ENCODE peak calls at places on chromosomes 12 and 14, in ten cellular contexts. R is foreskin fibroblast, C is cardiac muscle cell, G is GM20000, N is IMR-90, A is progenitor cell of endocrine pancreas, S is osteocyte, M is Calu3, V is Caco-2, J is GM12864. W is an unnamed sample.

GRCh38 chr12:356276-356988 is 32.7 kb downstream of the KDM5A start:
- DNase-seq in A (no peak), G (no peak), M (no peak), J (no peak), C (no peak), N (peak; percentile 38), V (no peak), S (no peak), R (peak; percentile 18), W (no peak)

GRCh38 chr14:53908416-53908815 is 48.2 kb downstream of the BMP4 start:
- DNase-seq in N (no peak), V (no peak), C (no peak), M (no peak), A (no peak), J (no peak), S (no peak), G (no peak), R (no peak), W (no peak)

GRCh38 chr14:37599527-37600368 is 4.3 kb downstream of the TTC6 start:
- DNase-seq in M (peak; percentile 46), A (no peak), N (no peak), R (no peak), V (no peak), G (peak; percentile 21), S (no peak), C (no peak), J (no peak), W (no peak)

GRCh38 chr12:94074970-94075695 is 73.2 kb upstream of the PLXNC1 start:
- DNase-seq in J (no peak), G (peak; percentile 20), R (peak; percentile 90), A (no peak), N (peak; percentile 89), V (peak; percentile 35), C (peak; percentile 64), S (no peak), M (no peak), W (no peak)

GRCh38 chr14:71692496-71692895 is 239.7 kb upstream of the RGS6 start:
- DNase-seq in G (no peak), R (peak; percentile 66), C (no peak), N (peak; percentile 69), J (no peak), M (no peak), S (no peak), A (no peak), V (no peak), W (no peak)

GRCh38 chr14:44309336-44309735 is 197.7 kb downstream of the FSCB start:
- DNase-seq in S (no peak), A (no peak), G (no peak), J (no peak), N (no peak), V (no peak), M (no peak), R (no peak), C (no peak), W (no peak)

GRCh38 chr14:65412881-65413738 is 580 bp downstream of the FUT8 start:
- DNase-seq in M (peak; percentile 16), V (peak; percentile 35), N (peak; percentile 73), A (no peak), S (no peak), G (peak; percentile 80), R (peak; percentile 88), C (peak; percentile 91), J (peak; percentile 30), W (peak; percentile 37)

GRCh38 chr14:95533391-95533821 is 1.4 kb upstream of the GLRX5 start:
- DNase-seq in C (no peak), A (no peak), R (no peak), S (no peak), M (no peak), N (peak; percentile 65), J (no peak), V (no peak), G (no peak), W (no peak)

GRCh38 chr12:56257491-56258067 is 605 bp downstream of the ANKRD52 start:
- DNase-seq in R (peak; percentile 56), G (peak; percentile 47), M (peak; percentile 54), N (peak; percentile 11), S (no peak), J (no peak), C (peak; percentile 72), A (no peak), V (peak; percentile 69), W (peak; percentile 38)

GRCh38 chr12:46374286-46374685 is 1.7 kb upstream of the SLC38A2 start:
- DNase-seq in V (no peak), A (no peak), N (no peak), R (no peak), M (no peak), C (no peak), S (no peak), G (no peak), J (no peak), W (no peak)

GRCh38 chr14:102215071-102215470 is 75.4 kb downstream of the WDR20 start:
- DNase-seq in N (peak; percentile 84), A (no peak), M (no peak), S (no peak), G (no peak), J (no peak), V (no peak), R (peak; percentile 76), C (no peak), W (peak; percentile 20)

DNA sequence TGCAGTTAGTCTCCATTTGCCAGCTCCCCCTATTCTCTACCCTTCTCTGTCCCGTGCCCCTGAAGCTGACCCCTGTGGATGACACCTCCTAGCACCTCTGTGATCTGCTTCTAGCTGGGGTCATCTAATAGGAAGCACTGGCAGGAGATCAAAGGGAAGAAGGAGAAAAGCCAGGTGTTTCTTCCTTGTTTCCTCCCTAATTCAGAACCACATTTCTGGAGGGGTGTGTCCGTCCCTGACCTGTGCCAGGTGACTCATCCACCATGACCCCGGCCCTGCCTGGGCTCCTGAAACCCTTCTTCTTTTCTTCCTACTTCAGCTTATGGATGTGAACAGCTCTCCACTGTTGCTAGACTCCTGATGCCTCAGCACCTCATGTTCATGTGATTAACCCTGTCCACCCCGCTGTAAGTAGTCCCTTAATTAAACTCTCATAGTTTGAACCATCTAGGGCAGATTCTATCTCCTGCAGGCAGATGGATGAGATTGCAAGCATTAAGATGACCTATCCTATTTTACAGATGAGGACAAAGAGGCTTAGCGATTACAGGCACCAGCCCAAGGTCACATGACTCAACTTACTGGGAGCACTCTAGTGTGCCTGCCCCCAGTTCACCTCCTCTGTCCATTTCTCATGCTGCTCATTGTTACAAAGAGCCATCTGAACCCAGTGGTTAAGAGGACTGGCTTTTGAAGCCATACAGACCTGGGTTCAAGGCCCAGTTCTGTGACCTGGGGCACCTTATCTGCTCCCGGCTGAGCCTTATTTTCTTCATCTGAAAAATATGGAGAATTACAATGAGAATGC is 770.5 kb downstream of the MED13L start:
- DNase-seq in J (no peak), C (no peak), M (no peak), S (no peak), G (no peak), R (no peak), N (no peak), V (peak; percentile 10), A (no peak), W (no peak)
- TF ChIP-seq CTCF in J (no peak), C (no peak), M (no peak), S (no peak), G (no peak), R (no peak), N (no peak), V (no peak), A (no peak), W (no peak)

GRCh38 chr12:99916555-99916954 is 68.2 kb downstream of the ANKS1B start:
- DNase-seq in M (no peak), V (no peak), S (no peak), G (no peak), A (no peak), R (no peak), N (no peak), C (no peak), J (no peak), W (no peak)

GRCh38 chr12:99915251-99916082 is 69.3 kb downstream of the ANKS1B start:
- DNase-seq in J (no peak), V (peak; percentile 18), N (peak; percentile 65), R (peak; percentile 33), C (no peak), G (no peak), S (no peak), M (no peak), A (no peak), W (no peak)

GRCh38 chr12:99918003-99918402 is 66.7 kb downstream of the ANKS1B start:
- DNase-seq in G (no peak), C (no peak), R (no peak), S (no peak), N (no peak), V (no peak), J (no peak), A (no peak), M (no peak), W (no peak)

DNA sequence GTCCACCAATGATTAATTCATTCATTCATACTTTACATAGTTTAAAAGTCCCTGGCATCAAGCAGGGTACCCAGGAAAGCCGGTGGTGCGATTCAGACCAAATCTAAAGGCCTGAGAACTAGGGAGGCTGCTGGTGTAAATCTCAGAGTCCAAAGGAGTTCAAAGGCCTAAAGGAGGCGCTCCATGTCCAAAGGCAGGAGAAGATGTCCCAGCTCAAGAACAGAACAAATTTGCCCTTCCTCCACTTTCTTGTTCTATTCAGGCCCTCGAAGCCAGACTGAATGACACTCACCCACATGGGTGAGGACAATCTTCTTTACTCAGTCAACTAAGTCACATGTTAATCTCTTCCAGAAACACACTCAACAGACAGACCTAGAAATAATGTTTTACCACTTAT is 64.2 kb downstream of the ANKS1B start:
- DNase-seq in C (no peak), M (no peak), N (no peak), G (no peak), R (no peak), J (no peak), A (no peak), V (no peak), S (no peak), W (no peak)
- TF ChIP-seq CTCF in C (no peak), M (no peak), N (no peak), G (no peak), R (no peak), J (no peak), A (no peak), V (no peak), S (no peak), W (no peak)

DNA sequence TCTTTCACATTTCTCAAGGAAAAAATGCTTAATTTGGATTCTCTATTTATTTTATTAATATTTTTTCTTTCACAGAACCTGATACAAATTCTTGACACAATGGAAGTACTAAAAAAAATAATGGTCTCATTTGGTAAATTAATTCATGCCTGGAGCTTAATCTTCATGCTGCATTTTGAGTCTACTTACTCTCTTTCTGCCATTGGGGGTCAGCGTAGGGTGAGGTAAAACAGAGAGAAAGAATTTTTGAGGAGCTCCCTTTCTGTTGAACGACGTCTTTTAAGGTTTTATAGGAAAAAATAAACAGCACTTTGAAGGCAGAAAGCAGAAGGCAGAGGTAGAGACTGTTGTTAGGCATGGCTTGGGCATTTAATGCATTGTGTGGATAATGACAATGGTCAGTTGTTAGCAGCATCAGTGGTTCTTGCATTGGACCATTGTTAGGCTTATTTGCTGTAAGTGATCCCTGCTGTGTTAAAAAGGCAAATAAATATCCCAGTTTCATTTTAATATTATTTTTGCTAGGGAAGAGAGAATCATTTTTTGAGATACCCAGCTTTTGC is 557.2 kb upstream of the STXBP6 start:
- DNase-seq in V (no peak), M (no peak), R (no peak), N (no peak), A (no peak), S (no peak), C (no peak), J (no peak), G (no peak), W (no peak)
- TF ChIP-seq CTCF in V (no peak), M (no peak), R (no peak), N (no peak), A (no peak), S (no peak), C (no peak), J (no peak), G (no peak), W (no peak)

GRCh38 chr12:120212301-120212700 is 11.4 kb upstream of the RPLP0 start:
- DNase-seq in S (no peak), C (no peak), G (no peak), A (no peak), V (no peak), J (no peak), R (no peak), M (no peak), N (no peak), W (no peak)
- TF ChIP-seq CTCF in S (no peak), C (no peak), G (no peak), A (no peak), V (no peak), J (no peak), R (no peak), M (no peak), N (no peak), W (no peak)